ENCODE peak calls at places on chromosomes 1 and 21, in nine cellular contexts. One of them, this sample, is unnamed.

GRCh38 chr1:172917972-172918371 is 132.8 kb downstream of the TNFSF18 start:
- DNase-seq in breast epithelium: no peak
- DNase-seq in neural crest cell: no peak
- DNase-seq in T1000: peak; percentile 67
- DNase-seq in WTC11: no peak
- DNase-seq in RPMI7951: peak; percentile 95
- DNase-seq in kidney epithelial cell: peak; percentile 85
- DNase-seq in T follicular helper cell: no peak
- DNase-seq in Right ventricle myocardium superior: no peak
- DNase-seq in this sample: no peak

GRCh38 chr1:179083533-179083932 is 1.7 kb downstream of the TOR3A start:
- DNase-seq in WTC11: no peak
- DNase-seq in kidney epithelial cell: no peak
- DNase-seq in breast epithelium: no peak
- DNase-seq in T follicular helper cell: no peak
- DNase-seq in T1000: no peak
- DNase-seq in Right ventricle myocardium superior: no peak
- DNase-seq in RPMI7951: no peak
- DNase-seq in neural crest cell: no peak
- DNase-seq in this sample: no peak

GRCh38 chr1:218717611-218718010 is 372.5 kb downstream of the TGFB2 start:
- DNase-seq in T follicular helper cell: no peak
- DNase-seq in WTC11: no peak
- DNase-seq in Right ventricle myocardium superior: no peak
- DNase-seq in T1000: no peak
- DNase-seq in neural crest cell: no peak
- DNase-seq in kidney epithelial cell: no peak
- DNase-seq in RPMI7951: peak; percentile 60
- DNase-seq in breast epithelium: no peak
- DNase-seq in this sample: no peak

GRCh38 chr1:27960762-27961645 is 1.2 kb downstream of the XKR8 start:
- DNase-seq in kidney epithelial cell: no peak
- DNase-seq in RPMI7951: peak; percentile 9
- DNase-seq in Right ventricle myocardium superior: no peak
- DNase-seq in T follicular helper cell: no peak
- DNase-seq in T1000: no peak
- DNase-seq in breast epithelium: no peak
- DNase-seq in WTC11: no peak
- DNase-seq in neural crest cell: no peak
- DNase-seq in this sample: peak; percentile 60

GRCh38 chr1:100896481-100896982 is 642 bp downstream of the SLC30A7 start:
- DNase-seq in T follicular helper cell: peak; percentile 59
- DNase-seq in breast epithelium: peak; percentile 19
- DNase-seq in T1000: no peak
- DNase-seq in WTC11: no peak
- DNase-seq in neural crest cell: no peak
- DNase-seq in kidney epithelial cell: no peak
- DNase-seq in Right ventricle myocardium superior: no peak
- DNase-seq in RPMI7951: peak; percentile 64
- DNase-seq in this sample: peak; percentile 19

GRCh38 chr1:81452693-81453344 is 347.9 kb upstream of the ADGRL2 start:
- DNase-seq in Right ventricle myocardium superior: no peak
- DNase-seq in neural crest cell: no peak
- DNase-seq in breast epithelium: no peak
- DNase-seq in T1000: no peak
- DNase-seq in WTC11: no peak
- DNase-seq in T follicular helper cell: no peak
- DNase-seq in kidney epithelial cell: peak; percentile 10
- DNase-seq in RPMI7951: no peak
- DNase-seq in this sample: no peak

GRCh38 chr1:3712573-3713535 is 39.4 kb upstream of the CCDC27 start:
- DNase-seq in T1000: no peak
- DNase-seq in Right ventricle myocardium superior: peak; percentile 83
- DNase-seq in neural crest cell: no peak
- DNase-seq in T follicular helper cell: no peak
- DNase-seq in WTC11: no peak
- DNase-seq in kidney epithelial cell: no peak
- DNase-seq in RPMI7951: no peak
- DNase-seq in breast epithelium: no peak
- DNase-seq in this sample: no peak

GRCh38 chr1:15933684-15934083 is 42.2 kb downstream of the ZBTB17 start:
- DNase-seq in WTC11: no peak
- DNase-seq in T1000: no peak
- DNase-seq in T follicular helper cell: no peak
- DNase-seq in breast epithelium: no peak
- DNase-seq in kidney epithelial cell: no peak
- DNase-seq in RPMI7951: no peak
- DNase-seq in Right ventricle myocardium superior: no peak
- DNase-seq in neural crest cell: no peak
- DNase-seq in this sample: no peak

GRCh38 chr1:93905734-93906133 is 3.5 kb downstream of the GCLM start:
- DNase-seq in T1000: no peak
- DNase-seq in T follicular helper cell: no peak
- DNase-seq in neural crest cell: no peak
- DNase-seq in WTC11: no peak
- DNase-seq in Right ventricle myocardium superior: no peak
- DNase-seq in breast epithelium: no peak
- DNase-seq in kidney epithelial cell: no peak
- DNase-seq in RPMI7951: peak; percentile 16
- DNase-seq in this sample: no peak

GRCh38 chr1:236175642-236176336 is 33.5 kb downstream of the GPR137B start:
- DNase-seq in breast epithelium: no peak
- DNase-seq in WTC11: no peak
- DNase-seq in neural crest cell: no peak
- DNase-seq in T follicular helper cell: no peak
- DNase-seq in RPMI7951: no peak
- DNase-seq in Right ventricle myocardium superior: no peak
- DNase-seq in T1000: no peak
- DNase-seq in kidney epithelial cell: no peak
- DNase-seq in this sample: no peak

GRCh38 chr1:217948741-217949140 is 317.6 kb downstream of the SPATA17 start:
- DNase-seq in RPMI7951: no peak
- DNase-seq in T1000: no peak
- DNase-seq in neural crest cell: no peak
- DNase-seq in WTC11: no peak
- DNase-seq in T follicular helper cell: no peak
- DNase-seq in Right ventricle myocardium superior: no peak
- DNase-seq in kidney epithelial cell: no peak
- DNase-seq in breast epithelium: no peak
- DNase-seq in this sample: no peak

GRCh38 chr21:26297856-26298255 is 127.3 kb upstream of the APP start:
- DNase-seq in WTC11: no peak
- DNase-seq in RPMI7951: no peak
- DNase-seq in T follicular helper cell: no peak
- DNase-seq in kidney epithelial cell: no peak
- DNase-seq in neural crest cell: no peak
- DNase-seq in T1000: no peak
- DNase-seq in Right ventricle myocardium superior: no peak
- DNase-seq in breast epithelium: no peak
- DNase-seq in this sample: no peak

GRCh38 chr1:29444081-29444715 is 207.9 kb downstream of the PTPRU start:
- DNase-seq in neural crest cell: no peak
- DNase-seq in kidney epithelial cell: no peak
- DNase-seq in T follicular helper cell: no peak
- DNase-seq in breast epithelium: no peak
- DNase-seq in WTC11: no peak
- DNase-seq in RPMI7951: no peak
- DNase-seq in T1000: no peak
- DNase-seq in Right ventricle myocardium superior: no peak
- DNase-seq in this sample: peak; percentile 21

GRCh38 chr1:178944729-178945128 is 73.9 kb upstream of the ANGPTL1 start:
- DNase-seq in kidney epithelial cell: no peak
- DNase-seq in neural crest cell: no peak
- DNase-seq in Right ventricle myocardium superior: no peak
- DNase-seq in T follicular helper cell: no peak
- DNase-seq in WTC11: no peak
- DNase-seq in RPMI7951: no peak
- DNase-seq in breast epithelium: no peak
- DNase-seq in T1000: no peak
- DNase-seq in this sample: no peak

GRCh38 chr1:36807262-36807661 is 227.1 kb downstream of the GRIK3 start:
- DNase-seq in T follicular helper cell: no peak
- DNase-seq in neural crest cell: no peak
- DNase-seq in T1000: no peak
- DNase-seq in RPMI7951: no peak
- DNase-seq in kidney epithelial cell: no peak
- DNase-seq in breast epithelium: no peak
- DNase-seq in Right ventricle myocardium superior: no peak
- DNase-seq in WTC11: no peak
- DNase-seq in this sample: no peak

GRCh38 chr1:38061883-38062328 is 15.3 kb upstream of the POU3F1 start:
- DNase-seq in kidney epithelial cell: no peak
- DNase-seq in breast epithelium: no peak
- DNase-seq in Right ventricle myocardium superior: no peak
- DNase-seq in WTC11: no peak
- DNase-seq in neural crest cell: no peak
- DNase-seq in RPMI7951: no peak
- DNase-seq in T1000: no peak
- DNase-seq in T follicular helper cell: no peak
- DNase-seq in this sample: no peak

GRCh38 chr1:71640131-71640530 is 559.3 kb upstream of the ZRANB2 start:
- DNase-seq in T1000: no peak
- DNase-seq in breast epithelium: no peak
- DNase-seq in kidney epithelial cell: no peak
- DNase-seq in RPMI7951: no peak
- DNase-seq in Right ventricle myocardium superior: no peak
- DNase-seq in T follicular helper cell: no peak
- DNase-seq in neural crest cell: no peak
- DNase-seq in WTC11: no peak
- DNase-seq in this sample: no peak